ENCODE peak calls at places on chromosome 13, in six cellular contexts. One of them, this sample, is unnamed.

GRCh38 chr13:96848275-96848674 is 146.0 kb downstream of the OXGR1 start:
- DNase-seq in osteocyte: no peak
- DNase-seq in activated B cell treated with CpG ODN at 0.5 μM for 24 hours: no peak
- DNase-seq in body of pancreas: no peak
- DNase-seq in upper lobe of left lung: no peak
- DNase-seq in lower leg skin: no peak
- DNase-seq in this sample: no peak

GRCh38 chr13:112447761-112448603 is 71.8 kb downstream of the SPACA7 start:
- DNase-seq in activated B cell treated with CpG ODN at 0.5 μM for 24 hours: no peak
- DNase-seq in upper lobe of left lung: no peak
- DNase-seq in lower leg skin: peak; percentile 80
- DNase-seq in body of pancreas: no peak
- DNase-seq in osteocyte: peak; percentile 84
- DNase-seq in this sample: no peak

GRCh38 chr13:26561636-26562537 is 4.4 kb downstream of the WASF3 start:
- DNase-seq in lower leg skin: no peak
- DNase-seq in activated B cell treated with CpG ODN at 0.5 μM for 24 hours: no peak
- DNase-seq in body of pancreas: no peak
- DNase-seq in upper lobe of left lung: no peak
- DNase-seq in osteocyte: no peak
- DNase-seq in this sample: no peak

GRCh38 chr13:77717508-77717907 is 20.0 kb downstream of the SLAIN1 start:
- DNase-seq in body of pancreas: no peak
- DNase-seq in activated B cell treated with CpG ODN at 0.5 μM for 24 hours: no peak
- DNase-seq in osteocyte: no peak
- DNase-seq in upper lobe of left lung: no peak
- DNase-seq in lower leg skin: no peak
- DNase-seq in this sample: no peak

GRCh38 chr13:76828316-76828741 is 57.9 kb downstream of the KCTD12 start:
- DNase-seq in activated B cell treated with CpG ODN at 0.5 μM for 24 hours: no peak
- DNase-seq in body of pancreas: no peak
- DNase-seq in osteocyte: no peak
- DNase-seq in lower leg skin: no peak
- DNase-seq in upper lobe of left lung: no peak
- DNase-seq in this sample: no peak

GRCh38 chr13:73449258-73449657 is 390.5 kb downstream of the KLF5 start:
- DNase-seq in lower leg skin: no peak
- DNase-seq in body of pancreas: no peak
- DNase-seq in upper lobe of left lung: no peak
- DNase-seq in activated B cell treated with CpG ODN at 0.5 μM for 24 hours: no peak
- DNase-seq in osteocyte: no peak
- DNase-seq in this sample: no peak

GRCh38 chr13:106083620-106084350 is 451.7 kb downstream of the EFNB2 start:
- DNase-seq in osteocyte: no peak
- DNase-seq in body of pancreas: peak; percentile 41
- DNase-seq in upper lobe of left lung: no peak
- DNase-seq in lower leg skin: no peak
- DNase-seq in activated B cell treated with CpG ODN at 0.5 μM for 24 hours: no peak
- DNase-seq in this sample: no peak

GRCh38 chr13:29594310-29594709 is 1.2 kb downstream of the SLC7A1 start:
- DNase-seq in body of pancreas: peak; percentile 62
- DNase-seq in lower leg skin: no peak
- DNase-seq in osteocyte: no peak
- DNase-seq in activated B cell treated with CpG ODN at 0.5 μM for 24 hours: no peak
- DNase-seq in upper lobe of left lung: no peak
- DNase-seq in this sample: no peak

GRCh38 chr13:20492641-20493040 is 33.0 kb downstream of the CRYL1 start:
- DNase-seq in upper lobe of left lung: no peak
- DNase-seq in activated B cell treated with CpG ODN at 0.5 μM for 24 hours: peak; percentile 29
- DNase-seq in body of pancreas: no peak
- DNase-seq in osteocyte: no peak
- DNase-seq in lower leg skin: no peak
- DNase-seq in this sample: no peak

GRCh38 chr13:40665754-40666057 is 735 bp downstream of the FOXO1 start:
- DNase-seq in osteocyte: no peak
- DNase-seq in lower leg skin: no peak
- DNase-seq in activated B cell treated with CpG ODN at 0.5 μM for 24 hours: peak; percentile 63
- DNase-seq in upper lobe of left lung: peak; percentile 92
- DNase-seq in body of pancreas: no peak
- DNase-seq in this sample: no peak

GRCh38 chr13:26664942-26665341 is 95.6 kb downstream of the GPR12 start:
- DNase-seq in osteocyte: no peak
- DNase-seq in activated B cell treated with CpG ODN at 0.5 μM for 24 hours: no peak
- DNase-seq in body of pancreas: no peak
- DNase-seq in lower leg skin: no peak
- DNase-seq in upper lobe of left lung: no peak
- DNase-seq in this sample: no peak

GRCh38 chr13:106989866-106990265 is 421.9 kb upstream of the ARGLU1 start:
- DNase-seq in osteocyte: no peak
- DNase-seq in activated B cell treated with CpG ODN at 0.5 μM for 24 hours: no peak
- DNase-seq in lower leg skin: no peak
- DNase-seq in body of pancreas: no peak
- DNase-seq in upper lobe of left lung: no peak
- DNase-seq in this sample: no peak

GRCh38 chr13:40969169-40969901 is 49.8 kb downstream of the ELF1 start:
- DNase-seq in lower leg skin: no peak
- DNase-seq in osteocyte: no peak
- DNase-seq in activated B cell treated with CpG ODN at 0.5 μM for 24 hours: no peak
- DNase-seq in upper lobe of left lung: no peak
- DNase-seq in body of pancreas: no peak
- DNase-seq in this sample: no peak

GRCh38 chr13:114164681-114165429 is 14.2 kb upstream of the CFAP97D2 start:
- DNase-seq in osteocyte: no peak
- DNase-seq in body of pancreas: no peak
- DNase-seq in activated B cell treated with CpG ODN at 0.5 μM for 24 hours: no peak
- DNase-seq in upper lobe of left lung: peak; percentile 59
- DNase-seq in lower leg skin: no peak
- DNase-seq in this sample: no peak

GRCh38 chr13:110876592-110876991 is 38.3 kb downstream of the ANKRD10 start:
- DNase-seq in osteocyte: no peak
- DNase-seq in upper lobe of left lung: no peak
- DNase-seq in body of pancreas: no peak
- DNase-seq in lower leg skin: no peak
- DNase-seq in activated B cell treated with CpG ODN at 0.5 μM for 24 hours: no peak
- DNase-seq in this sample: no peak

GRCh38 chr13:42066542-42066941 is 18.1 kb downstream of the DGKH start:
- DNase-seq in osteocyte: no peak
- DNase-seq in upper lobe of left lung: no peak
- DNase-seq in lower leg skin: no peak
- DNase-seq in body of pancreas: no peak
- DNase-seq in activated B cell treated with CpG ODN at 0.5 μM for 24 hours: no peak
- DNase-seq in this sample: no peak

GRCh38 chr13:102983496-102983895 is 82.7 kb downstream of the SLC10A2 start:
- DNase-seq in activated B cell treated with CpG ODN at 0.5 μM for 24 hours: no peak
- DNase-seq in lower leg skin: no peak
- DNase-seq in body of pancreas: no peak
- DNase-seq in osteocyte: no peak
- DNase-seq in upper lobe of left lung: no peak
- DNase-seq in this sample: no peak

GRCh38 chr13:97280478-97280877 is 58.3 kb downstream of the MBNL2 start:
- DNase-seq in body of pancreas: no peak
- DNase-seq in upper lobe of left lung: no peak
- DNase-seq in osteocyte: no peak
- DNase-seq in activated B cell treated with CpG ODN at 0.5 μM for 24 hours: no peak
- DNase-seq in lower leg skin: no peak
- DNase-seq in this sample: no peak

GRCh38 chr13:29800687-29801086 is 49.7 kb downstream of the UBL3 start:
- DNase-seq in osteocyte: no peak
- DNase-seq in lower leg skin: no peak
- DNase-seq in activated B cell treated with CpG ODN at 0.5 μM for 24 hours: no peak
- DNase-seq in body of pancreas: no peak
- DNase-seq in upper lobe of left lung: no peak
- DNase-seq in this sample: no peak

GRCh38 chr13:110913322-110913721 is 1.5 kb downstream of the ANKRD10 start:
- DNase-seq in osteocyte: no peak
- DNase-seq in body of pancreas: peak; percentile 38
- DNase-seq in upper lobe of left lung: no peak
- DNase-seq in lower leg skin: no peak
- DNase-seq in activated B cell treated with CpG ODN at 0.5 μM for 24 hours: no peak
- DNase-seq in this sample: no peak

GRCh38 chr13:98075048-98075447 is 67.8 kb upstream of the FARP1 start:
- DNase-seq in activated B cell treated with CpG ODN at 0.5 μM for 24 hours: no peak
- DNase-seq in upper lobe of left lung: no peak
- DNase-seq in body of pancreas: no peak
- DNase-seq in osteocyte: no peak
- DNase-seq in lower leg skin: no peak
- DNase-seq in this sample: no peak

GRCh38 chr13:98041081-98041820 is 87.8 kb downstream of the IPO5 start:
- DNase-seq in upper lobe of left lung: no peak
- DNase-seq in osteocyte: no peak
- DNase-seq in activated B cell treated with CpG ODN at 0.5 μM for 24 hours: no peak
- DNase-seq in lower leg skin: no peak
- DNase-seq in body of pancreas: no peak
- DNase-seq in this sample: no peak

GRCh38 chr13:21673592-21674270 is 2.9 kb downstream of the FGF9 start:
- DNase-seq in upper lobe of left lung: peak; percentile 92
- DNase-seq in body of pancreas: peak; percentile 57
- DNase-seq in activated B cell treated with CpG ODN at 0.5 μM for 24 hours: peak; percentile 58
- DNase-seq in osteocyte: no peak
- DNase-seq in lower leg skin: no peak
- DNase-seq in this sample: no peak

GRCh38 chr13:40485611-40486517 is 180.6 kb downstream of the FOXO1 start:
- DNase-seq in activated B cell treated with CpG ODN at 0.5 μM for 24 hours: no peak
- DNase-seq in body of pancreas: no peak
- DNase-seq in upper lobe of left lung: no peak
- DNase-seq in osteocyte: no peak
- DNase-seq in lower leg skin: peak; percentile 78
- DNase-seq in this sample: no peak

GRCh38 chr13:84648069-84648640 is 765.9 kb upstream of the SLITRK1 start:
- DNase-seq in upper lobe of left lung: no peak
- DNase-seq in body of pancreas: no peak
- DNase-seq in osteocyte: no peak
- DNase-seq in activated B cell treated with CpG ODN at 0.5 μM for 24 hours: no peak
- DNase-seq in lower leg skin: no peak
- DNase-seq in this sample: no peak
- TF ChIP-seq CTCF in upper lobe of left lung: no peak
- TF ChIP-seq CTCF in body of pancreas: peak; percentile 4
- TF ChIP-seq CTCF in osteocyte: peak; percentile 56
- TF ChIP-seq CTCF in activated B cell treated with CpG ODN at 0.5 μM for 24 hours: no peak
- TF ChIP-seq CTCF in lower leg skin: no peak
- TF ChIP-seq CTCF in this sample: peak; percentile 54

GRCh38 chr13:109784590-109785140 is 1.7 kb downstream of the IRS2 start:
- DNase-seq in upper lobe of left lung: peak; percentile 97
- DNase-seq in activated B cell treated with CpG ODN at 0.5 μM for 24 hours: peak; percentile 69
- DNase-seq in osteocyte: peak; percentile 95
- DNase-seq in body of pancreas: peak; percentile 68
- DNase-seq in lower leg skin: peak; percentile 93
- DNase-seq in this sample: peak; percentile 90
- TF ChIP-seq CTCF in upper lobe of left lung: peak; percentile 82
- TF ChIP-seq CTCF in activated B cell treated with CpG ODN at 0.5 μM for 24 hours: no peak
- TF ChIP-seq CTCF in osteocyte: peak; percentile 69
- TF ChIP-seq CTCF in body of pancreas: peak; percentile 56
- TF ChIP-seq CTCF in lower leg skin: no peak
- TF ChIP-seq CTCF in this sample: peak; percentile 79

GRCh38 chr13:44860427-44860826 is 128.8 kb downstream of the NUFIP1 start:
- DNase-seq in osteocyte: no peak
- DNase-seq in body of pancreas: no peak
- DNase-seq in upper lobe of left lung: no peak
- DNase-seq in lower leg skin: peak; percentile 25
- DNase-seq in activated B cell treated with CpG ODN at 0.5 μM for 24 hours: no peak
- DNase-seq in this sample: no peak
- TF ChIP-seq CTCF in osteocyte: no peak
- TF ChIP-seq CTCF in body of pancreas: no peak
- TF ChIP-seq CTCF in upper lobe of left lung: no peak
- TF ChIP-seq CTCF in lower leg skin: no peak
- TF ChIP-seq CTCF in activated B cell treated with CpG ODN at 0.5 μM for 24 hours: no peak
- TF ChIP-seq CTCF in this sample: no peak

GRCh38 chr13:100274942-100275506 is 186.1 kb downstream of the PCCA start:
- DNase-seq in lower leg skin: no peak
- DNase-seq in osteocyte: no peak
- DNase-seq in activated B cell treated with CpG ODN at 0.5 μM for 24 hours: no peak
- DNase-seq in body of pancreas: no peak
- DNase-seq in upper lobe of left lung: no peak
- DNase-seq in this sample: no peak

GRCh38 chr13:100275746-100276145 is 186.9 kb downstream of the PCCA start:
- DNase-seq in upper lobe of left lung: no peak
- DNase-seq in activated B cell treated with CpG ODN at 0.5 μM for 24 hours: no peak
- DNase-seq in osteocyte: no peak
- DNase-seq in lower leg skin: no peak
- DNase-seq in body of pancreas: no peak
- DNase-seq in this sample: no peak

GRCh38 chr13:100273576-100273975 is 184.7 kb downstream of the PCCA start:
- DNase-seq in lower leg skin: no peak
- DNase-seq in activated B cell treated with CpG ODN at 0.5 μM for 24 hours: no peak
- DNase-seq in upper lobe of left lung: no peak
- DNase-seq in body of pancreas: no peak
- DNase-seq in osteocyte: no peak
- DNase-seq in this sample: no peak

GRCh38 chr13:100269837-100270236 is 180.9 kb downstream of the PCCA start:
- DNase-seq in body of pancreas: peak; percentile 38
- DNase-seq in osteocyte: no peak
- DNase-seq in activated B cell treated with CpG ODN at 0.5 μM for 24 hours: no peak
- DNase-seq in upper lobe of left lung: no peak
- DNase-seq in lower leg skin: peak; percentile 89
- DNase-seq in this sample: no peak

GRCh38 chr13:100273138-100273537 is 184.2 kb downstream of the PCCA start:
- DNase-seq in activated B cell treated with CpG ODN at 0.5 μM for 24 hours: no peak
- DNase-seq in osteocyte: no peak
- DNase-seq in body of pancreas: no peak
- DNase-seq in upper lobe of left lung: no peak
- DNase-seq in lower leg skin: no peak
- DNase-seq in this sample: no peak
- TF ChIP-seq CTCF in activated B cell treated with CpG ODN at 0.5 μM for 24 hours: no peak
- TF ChIP-seq CTCF in osteocyte: no peak
- TF ChIP-seq CTCF in body of pancreas: no peak
- TF ChIP-seq CTCF in upper lobe of left lung: no peak
- TF ChIP-seq CTCF in lower leg skin: no peak
- TF ChIP-seq CTCF in this sample: no peak

DNA sequence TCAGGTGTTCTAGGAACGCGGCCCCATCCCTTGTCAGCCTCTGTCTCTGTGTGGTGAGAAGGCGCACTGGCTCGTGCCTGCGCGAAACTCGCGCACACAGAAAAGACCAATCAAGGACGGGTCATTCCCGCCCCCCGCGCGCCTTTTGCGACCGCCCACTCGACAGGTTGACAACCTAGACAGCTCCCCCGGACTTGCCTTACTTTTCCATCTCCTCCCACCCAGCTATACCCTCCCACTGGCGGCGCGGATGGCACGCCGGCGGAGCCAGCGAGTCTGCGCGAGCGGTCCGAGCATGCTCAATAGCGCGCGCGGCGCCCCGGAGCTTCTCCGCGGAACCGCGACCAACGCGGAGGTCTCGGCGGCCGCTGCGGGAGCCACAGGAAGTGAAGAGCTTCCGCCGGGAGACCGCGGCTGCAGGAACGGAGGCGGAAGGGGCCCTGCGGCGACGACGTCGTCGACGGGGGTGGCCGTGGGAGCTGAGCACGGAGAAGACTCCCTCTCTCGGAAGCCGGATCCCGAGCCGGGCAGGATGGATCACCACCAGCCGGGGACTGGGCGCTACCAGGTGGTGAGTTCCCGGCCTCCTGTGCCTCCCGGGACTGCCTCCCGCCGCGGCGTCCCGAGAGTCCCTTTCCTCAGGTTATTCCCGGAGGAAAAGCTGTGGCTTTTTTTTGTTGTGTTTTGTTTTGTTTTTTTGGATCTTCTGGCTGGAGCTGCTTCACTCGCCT is at the start of gene NDFIP2:
- DNase-seq in activated B cell treated with CpG ODN at 0.5 μM for 24 hours: peak; percentile 67
- DNase-seq in lower leg skin: peak; percentile 95
- DNase-seq in osteocyte: peak; percentile 95
- DNase-seq in body of pancreas: peak; percentile 88
- DNase-seq in upper lobe of left lung: peak; percentile 97
- DNase-seq in this sample: peak; percentile 88
- TF ChIP-seq CTCF in activated B cell treated with CpG ODN at 0.5 μM for 24 hours: no peak
- TF ChIP-seq CTCF in lower leg skin: no peak
- TF ChIP-seq CTCF in osteocyte: no peak
- TF ChIP-seq CTCF in body of pancreas: no peak
- TF ChIP-seq CTCF in upper lobe of left lung: no peak
- TF ChIP-seq CTCF in this sample: peak; percentile 12

GRCh38 chr13:59477011-59477410 is 686.7 kb downstream of the DIAPH3 start:
- DNase-seq in activated B cell treated with CpG ODN at 0.5 μM for 24 hours: no peak
- DNase-seq in body of pancreas: no peak
- DNase-seq in osteocyte: no peak
- DNase-seq in upper lobe of left lung: no peak
- DNase-seq in lower leg skin: no peak
- DNase-seq in this sample: no peak
- TF ChIP-seq CTCF in activated B cell treated with CpG ODN at 0.5 μM for 24 hours: no peak
- TF ChIP-seq CTCF in body of pancreas: no peak
- TF ChIP-seq CTCF in osteocyte: peak; percentile 33
- TF ChIP-seq CTCF in upper lobe of left lung: no peak
- TF ChIP-seq CTCF in lower leg skin: no peak
- TF ChIP-seq CTCF in this sample: peak; percentile 56